ENCODE peak calls at places on chromosomes 3 and 15, in ten cellular contexts. Q is KBM-7; H is NCI-H1694; W is COR-L47; F is activated CD8-positive, alpha-beta memory T cell treated with anti-CD3 and anti-CD28 coated beads, Interleukin-2, amount 10 ng/mL, durations not matched to agents 7 days and 5 days; N is amniotic epithelial cell; U is substantia nigra; O is A549; Y is H7; S is NCI-H2171 treated with DMSO at 0.1 percent for 48 hours. G is an unnamed sample.

GRCh38 chr3:105140899-105141367 is 225.8 kb upstream of the ALCAM start:
- DNase-seq in Y (no peak), F (no peak), S (no peak), W (no peak), N (peak), Q (no peak), O (no peak), H (no peak), U (no peak), G (peak)

GRCh38 chr3:13189639-13190375 is 116.6 kb upstream of the IQSEC1 start:
- DNase-seq in N (no peak), S (no peak), W (no peak), Q (peak), H (no peak), F (peak), Y (no peak), O (no peak), U (no peak), G (peak)

GRCh38 chr3:27903447-27903846 is 181.3 kb upstream of the EOMES start:
- DNase-seq in H (no peak), Y (no peak), N (no peak), Q (no peak), O (no peak), S (no peak), U (no peak), W (no peak), F (no peak), G (no peak)

GRCh38 chr15:88543065-88543776 is 3.3 kb downstream of the DET1 start:
- DNase-seq in H (no peak), F (no peak), N (peak), S (no peak), Y (no peak), U (no peak), W (no peak), O (no peak), Q (no peak), G (no peak)

GRCh38 chr15:62770752-62771151 is 271.8 kb upstream of the TPM1 start:
- DNase-seq in U (no peak), Q (no peak), Y (no peak), S (no peak), N (peak), O (no peak), W (no peak), F (no peak), H (no peak), G (peak)

GRCh38 chr15:84748274-84749110 is at the start of gene ZNF592:
- DNase-seq in F (peak), H (no peak), S (peak), W (peak), Q (peak), O (peak), U (peak), N (peak), Y (peak), G (peak)

GRCh38 chr15:77901921-77902750 is 175.4 kb downstream of the TBC1D2B start:
- DNase-seq in S (peak), Q (no peak), U (no peak), O (peak), W (no peak), H (no peak), N (no peak), F (no peak), Y (peak), G (no peak)

GRCh38 chr3:30811174-30811795 is 83.2 kb downstream of the GADL1 start:
- DNase-seq in U (no peak), Q (no peak), W (no peak), Y (no peak), N (no peak), S (no peak), H (no peak), O (no peak), F (no peak), G (no peak)

GRCh38 chr3:71254658-71255057 is 328.9 kb downstream of the FOXP1 start:
- DNase-seq in O (no peak), F (no peak), Q (no peak), Y (no peak), W (no peak), U (no peak), N (peak), H (no peak), S (no peak), G (peak)

GRCh38 chr3:152365766-152366593 is 97.3 kb downstream of the MBNL1 start:
- DNase-seq in Y (no peak), U (no peak), Q (no peak), S (peak), H (no peak), N (peak), O (no peak), F (no peak), W (no peak), G (peak)

GRCh38 chr15:33858836-33859235 is 109.5 kb upstream of the CHRM5 start:
- DNase-seq in F (no peak), Q (no peak), Y (no peak), S (no peak), U (no peak), H (no peak), N (no peak), O (no peak), W (no peak), G (no peak)

GRCh38 chr3:35492846-35493245 is 146.5 kb upstream of the ARPP21 start:
- DNase-seq in N (no peak), O (no peak), H (no peak), Q (no peak), S (no peak), U (no peak), F (no peak), Y (no peak), W (no peak), G (no peak)

GRCh38 chr3:48641396-48641795 is 6.1 kb upstream of the SLC26A6 start:
- DNase-seq in U (no peak), F (no peak), N (no peak), Y (no peak), O (no peak), W (no peak), S (no peak), H (no peak), Q (no peak), G (no peak)

GRCh38 chr15:29670266-29670665 is 152.0 kb downstream of the TJP1 start:
- DNase-seq in O (no peak), Y (no peak), N (no peak), H (no peak), U (no peak), W (no peak), F (no peak), Q (no peak), S (no peak), G (no peak)

GRCh38 chr15:69275104-69275670 is 23.5 kb upstream of the PAQR5 start:
- DNase-seq in S (no peak), O (no peak), W (no peak), H (no peak), Y (no peak), Q (no peak), N (peak), F (no peak), U (no peak), G (no peak)

GRCh38 chr15:66789029-66790025 is 87.3 kb downstream of the SMAD6 start:
- DNase-seq in W (no peak), S (no peak), N (peak), U (no peak), Q (peak), H (no peak), Y (peak), O (no peak), F (no peak), G (peak)

GRCh38 chr3:33194303-33194702 is 24.3 kb downstream of the SUSD5 start:
- DNase-seq in Q (no peak), U (no peak), W (no peak), Y (no peak), O (no peak), H (no peak), F (no peak), N (no peak), S (no peak), G (no peak)

GRCh38 chr3:124248471-124249028 is 256.6 kb upstream of the ROPN1 start:
- DNase-seq in F (no peak), W (no peak), N (peak), Q (no peak), S (no peak), O (peak), Y (no peak), H (no peak), U (no peak), G (peak)

GRCh38 chr3:187963677-187964385 is 190.1 kb upstream of the LPP start:
- DNase-seq in W (no peak), Y (no peak), Q (no peak), N (peak), O (no peak), F (no peak), U (no peak), H (peak), S (no peak), G (peak)

GRCh38 chr3:184395320-184395660 is 15.4 kb downstream of the CHRD start:
- DNase-seq in N (no peak), F (no peak), W (no peak), Q (no peak), H (no peak), O (no peak), S (no peak), Y (no peak), U (no peak), G (no peak)

GRCh38 chr3:186609247-186609868 is 3.5 kb upstream of the AHSG start:
- DNase-seq in H (no peak), Q (peak), Y (no peak), F (no peak), W (no peak), N (peak), U (no peak), O (no peak), S (no peak), G (peak)

GRCh38 chr3:134294302-134294925 is 43.8 kb upstream of the RYK start:
- DNase-seq in S (no peak), U (no peak), N (no peak), F (peak), H (no peak), W (no peak), Y (no peak), Q (peak), O (no peak), G (no peak)

GRCh38 chr15:39616731-39617455 is 36.0 kb downstream of the THBS1 start:
- DNase-seq in Y (no peak), O (no peak), U (no peak), F (no peak), H (no peak), W (no peak), Q (no peak), S (no peak), N (no peak), G (no peak)

GRCh38 chr3:148466143-148466542 is 231.6 kb upstream of the AGTR1 start:
- DNase-seq in Y (no peak), N (peak), W (no peak), H (no peak), U (no peak), Q (no peak), S (no peak), F (no peak), O (no peak), G (peak)

GRCh38 chr3:41205591-41205990 is 6.3 kb downstream of the CTNNB1 start:
- DNase-seq in O (no peak), H (no peak), U (no peak), Y (no peak), N (no peak), Q (no peak), S (no peak), W (no peak), F (no peak), G (no peak)

GRCh38 chr3:46293991-46294833 is 52.0 kb downstream of the CCR3 start:
- DNase-seq in S (no peak), N (no peak), Y (no peak), F (peak), U (no peak), O (no peak), Q (no peak), H (no peak), W (no peak), G (no peak)

GRCh38 chr3:29936766-29937165 is 655.9 kb downstream of the RBMS3 start:
- DNase-seq in N (no peak), H (no peak), W (no peak), S (no peak), U (no peak), F (no peak), Q (no peak), O (no peak), Y (no peak), G (no peak)

GRCh38 chr15:90178468-90179435 is 22.4 kb upstream of the SEMA4B start:
- DNase-seq in H (no peak), Y (no peak), Q (peak), F (no peak), W (no peak), U (no peak), O (no peak), N (no peak), S (no peak), G (no peak)

GRCh38 chr3:112582242-112582874 is 20.5 kb downstream of the SLC35A5 start:
- DNase-seq in O (no peak), N (peak), U (peak), W (peak), Q (no peak), Y (no peak), F (peak), H (no peak), S (peak), G (peak)

GRCh38 chr3:125357032-125357658 is 18.0 kb downstream of the ZNF148 start:
- DNase-seq in N (no peak), Y (peak), U (peak), H (no peak), Q (peak), O (peak), W (peak), F (peak), S (no peak), G (peak)

GRCh38 chr3:71662056-71662455 is 63.1 kb downstream of the EIF4E3 start:
- DNase-seq in Q (no peak), U (no peak), S (no peak), W (no peak), Y (no peak), N (peak), O (no peak), H (no peak), F (no peak), G (no peak)

GRCh38 chr3:170357920-170358854 is 672 bp downstream of the SKIL start:
- DNase-seq in F (peak), S (peak), Q (peak), Y (peak), N (peak), W (peak), U (peak), O (peak), H (peak), G (peak)

GRCh38 chr3:64518496-64518895 is 169.3 kb downstream of the ADAMTS9 start:
- DNase-seq in Q (no peak), O (no peak), S (no peak), N (no peak), Y (no peak), H (no peak), W (no peak), F (no peak), U (no peak), G (no peak)

GRCh38 chr15:69881310-69881660 is 216.4 kb downstream of the TLE3 start:
- DNase-seq in Y (no peak), Q (no peak), W (no peak), F (no peak), O (no peak), U (no peak), N (no peak), H (no peak), S (peak), G (no peak)